ENCODE peak calls at places on chromosomes 2 and 18, in seven cellular contexts. O is GM20000; Z is CD4-positive, alpha-beta T cell; W is BJ; C is neural crest cell; M is nephron progenitor cell; H is IMR-90. T is an unnamed sample.

GRCh38 chr2:136376211-136376610 is 258.3 kb upstream of the CXCR4 start:
- DNase-seq in O (no peak), Z (no peak), W (no peak), C (no peak), M (no peak), H (no peak), T (no peak)

GRCh38 chr2:199468561-199469513 is 11.1 kb upstream of the SATB2 start:
- DNase-seq in O (no peak), Z (no peak), W (no peak), C (no peak), M (peak; percentile 36), H (no peak), T (no peak)

GRCh38 chr2:55880416-55881143 is 43.0 kb downstream of the EFEMP1 start:
- DNase-seq in O (no peak), Z (no peak), W (no peak), C (no peak), M (no peak), H (peak; percentile 63), T (no peak)

GRCh38 chr2:172438064-172438421 is 10.7 kb downstream of the ITGA6 start:
- DNase-seq in O (no peak), Z (peak; percentile 29), W (no peak), C (no peak), M (no peak), H (peak; percentile 22), T (no peak)

GRCh38 chr2:224492531-224492930 is 90.6 kb upstream of the FAM124B start:
- DNase-seq in O (no peak), Z (no peak), W (no peak), C (no peak), M (no peak), H (no peak), T (no peak)

GRCh38 chr2:11864724-11865123 is 118.3 kb downstream of the LPIN1 start:
- DNase-seq in O (no peak), Z (no peak), W (no peak), C (no peak), M (no peak), H (no peak), T (no peak)

GRCh38 chr2:38129987-38130386 is 54.0 kb upstream of the CYP1B1 start:
- DNase-seq in O (no peak), Z (no peak), W (no peak), C (no peak), M (no peak), H (peak; percentile 50), T (no peak)

GRCh38 chr2:158539176-158539895 is 82.6 kb downstream of the PKP4 start:
- DNase-seq in O (no peak), Z (no peak), W (peak; percentile 34), C (no peak), M (no peak), H (peak; percentile 90), T (no peak)

GRCh38 chr2:215436705-215437570 is 1.1 kb upstream of the FN1 start:
- DNase-seq in O (peak; percentile 58), Z (no peak), W (no peak), C (no peak), M (peak; percentile 42), H (no peak), T (no peak)

GRCh38 chr2:99840831-99841230 is 301.6 kb downstream of the AFF3 start:
- DNase-seq in O (no peak), Z (no peak), W (no peak), C (no peak), M (no peak), H (no peak), T (no peak)

GRCh38 chr2:191677091-191677645 is 768 bp upstream of the NABP1 start:
- DNase-seq in O (peak; percentile 55), Z (peak; percentile 16), W (peak; percentile 38), C (no peak), M (no peak), H (peak; percentile 93), T (no peak)
- TF ChIP-seq CTCF in O (no peak), Z (no peak), W (no peak), C (no peak), M (no peak), H (no peak), T (no peak)

GRCh38 chr18:76435321-76435989 is 59.6 kb downstream of the ZNF516 start:
- DNase-seq in O (no peak), Z (no peak), W (no peak), C (no peak), M (no peak), H (no peak), T (no peak)
- TF ChIP-seq CTCF in O (no peak), Z (no peak), W (peak; percentile 28), C (no peak), M (no peak), H (no peak), T (no peak)

GRCh38 chr2:16615687-16616615 is 49.7 kb downstream of the CYRIA start:
- DNase-seq in O (no peak), Z (no peak), W (no peak), C (no peak), M (no peak), H (no peak), T (no peak)
- TF ChIP-seq CTCF in O (no peak), Z (no peak), W (no peak), C (no peak), M (no peak), H (no peak), T (no peak)

GRCh38 chr2:81304154-81304830 is 999.7 kb upstream of the LRRTM1 start:
- DNase-seq in O (no peak), Z (no peak), W (no peak), C (no peak), M (peak; percentile 12), H (no peak), T (no peak)

DNA sequence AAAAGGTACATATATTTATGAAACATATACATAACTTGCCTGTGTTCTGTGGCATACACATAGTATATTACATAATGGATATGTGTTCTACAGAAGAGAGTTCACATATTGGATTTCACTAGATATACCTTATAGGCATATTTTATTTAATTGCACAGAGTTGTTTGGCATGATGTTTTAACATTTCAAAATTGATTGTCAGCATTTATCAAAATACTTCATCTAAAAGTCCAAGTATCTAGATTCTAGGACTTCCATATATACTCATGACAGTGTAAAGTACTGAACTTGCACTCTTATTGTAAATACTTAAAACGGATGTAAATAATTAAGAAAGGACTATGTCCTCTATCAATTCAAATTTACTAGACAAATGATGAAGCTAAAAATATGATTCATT is 995.3 kb upstream of the LRRTM1 start:
- DNase-seq in O (no peak), Z (no peak), W (no peak), C (no peak), M (no peak), H (no peak), T (no peak)
- TF ChIP-seq CTCF in O (no peak), Z (no peak), W (no peak), C (no peak), M (no peak), H (no peak), T (no peak)

DNA sequence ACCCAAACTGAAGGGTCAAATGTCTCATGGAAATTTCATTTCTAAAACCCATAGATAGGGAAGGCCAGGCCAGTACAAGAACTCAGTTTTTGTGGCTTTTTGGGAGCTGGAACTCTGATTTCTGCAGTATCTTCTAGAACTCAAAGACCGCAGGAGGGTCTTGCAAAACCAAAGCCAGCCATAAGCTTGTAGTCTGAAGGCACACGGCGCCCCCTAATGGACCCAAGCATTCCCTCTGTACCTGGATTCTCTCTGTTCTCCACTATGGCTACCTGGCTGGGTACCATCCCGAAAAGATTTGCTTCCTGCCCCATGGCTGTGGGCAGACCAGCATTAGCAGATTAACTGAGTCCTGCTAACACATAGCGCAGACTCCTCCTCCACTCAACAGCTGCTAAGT is 229.0 kb upstream of the SLC14A2 start:
- DNase-seq in O (peak; percentile 16), Z (no peak), W (no peak), C (peak; percentile 32), M (peak; percentile 56), H (peak; percentile 8), T (no peak)
- TF ChIP-seq CTCF in O (peak; percentile 15), Z (no peak), W (peak; percentile 70), C (peak; percentile 63), M (peak; percentile 69), H (peak; percentile 45), T (no peak)

DNA sequence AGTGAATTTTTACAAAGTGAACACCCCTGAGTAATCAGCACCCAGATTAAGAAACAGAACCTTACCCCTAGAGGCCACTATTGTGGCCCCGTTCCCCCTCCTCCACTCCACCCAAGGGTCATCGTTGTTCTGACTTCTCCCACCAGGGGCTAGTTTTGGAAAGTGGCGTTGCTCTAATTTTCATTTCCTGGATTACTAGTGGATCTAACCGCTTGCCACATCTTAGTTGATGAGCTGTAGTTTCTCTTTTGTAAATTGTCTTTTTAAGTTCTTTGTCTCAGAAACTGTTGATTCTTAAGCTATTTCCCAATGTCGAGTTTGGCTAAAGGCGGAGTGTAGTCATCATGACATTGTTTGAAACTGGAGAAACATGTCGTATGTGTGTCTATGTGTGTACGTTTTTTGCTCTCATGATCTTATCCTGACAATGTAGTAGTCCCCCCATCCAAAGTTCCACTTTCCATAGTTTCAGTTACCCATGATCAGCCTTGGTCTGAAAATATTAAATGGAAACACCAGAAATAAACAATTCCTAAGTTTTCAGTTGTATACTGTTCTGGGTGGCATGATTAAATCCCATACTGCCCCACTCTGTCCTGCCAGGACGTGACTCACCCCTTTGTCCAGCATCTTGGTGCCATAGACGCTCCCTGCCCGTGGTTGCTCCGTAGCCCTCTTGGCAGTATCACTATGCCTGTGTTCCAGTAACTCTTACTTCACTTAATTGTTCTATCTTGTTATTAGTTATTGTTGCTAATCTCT is 71.0 kb upstream of the SP3 start:
- DNase-seq in O (no peak), Z (no peak), W (no peak), C (no peak), M (no peak), H (peak; percentile 11), T (no peak)
- TF ChIP-seq CTCF in O (no peak), Z (no peak), W (peak; percentile 12), C (peak; percentile 30), M (no peak), H (no peak), T (no peak)

GRCh38 chr2:189628817-189629552 is 32.3 kb upstream of the ASNSD1 start:
- DNase-seq in O (no peak), Z (no peak), W (no peak), C (no peak), M (no peak), H (no peak), T (no peak)
- TF ChIP-seq CTCF in O (no peak), Z (no peak), W (no peak), C (no peak), M (no peak), H (no peak), T (no peak)

T was measured in omental fat pad.